ENCODE peak calls at places on chromosomes 12 and 14, in eight cellular contexts. H is K562; Y is CD8-positive, alpha-beta T cell; Q is lower leg skin; Z is BE2C; F is stomach; J is suprapubic skin; C is AG09319. V is an unnamed sample.

GRCh38 chr12:3107954-3108353 is 30.8 kb downstream of the TSPAN9 start:
- DNase-seq in H (no peak), Y (no peak), Q (no peak), Z (no peak), F (no peak), J (no peak), C (no peak), V (no peak)

GRCh38 chr12:120015313-120015712 is 26.3 kb downstream of the BICDL1 start:
- DNase-seq in H (peak; percentile 21), Y (peak; percentile 56), Q (no peak), Z (no peak), F (no peak), J (no peak), C (no peak), V (no peak)

GRCh38 chr12:107580750-107581529 is 104.7 kb upstream of the PWP1 start:
- DNase-seq in H (no peak), Y (no peak), Q (no peak), Z (peak; percentile 36), F (no peak), J (no peak), C (no peak), V (no peak)

GRCh38 chr12:21585485-21585884 is 19.2 kb downstream of the GYS2 start:
- DNase-seq in H (no peak), Y (no peak), Q (no peak), Z (no peak), F (no peak), J (no peak), C (no peak), V (no peak)

GRCh38 chr14:104685216-104685997 is 4.0 kb upstream of the INF2 start:
- DNase-seq in H (no peak), Y (no peak), Q (no peak), Z (no peak), F (no peak), J (no peak), C (no peak), V (no peak)

GRCh38 chr14:103472939-103473338 is 49.7 kb downstream of the CKB start:
- DNase-seq in H (no peak), Y (no peak), Q (no peak), Z (no peak), F (no peak), J (no peak), C (no peak), V (no peak)

GRCh38 chr14:92990456-92991430 is 67.8 kb downstream of the CHGA start:
- DNase-seq in H (no peak), Y (no peak), Q (no peak), Z (peak; percentile 65), F (no peak), J (no peak), C (no peak), V (no peak)

GRCh38 chr14:57692671-57693070 is 173.2 kb downstream of the SLC35F4 start:
- DNase-seq in H (peak; percentile 6), Y (no peak), Q (no peak), Z (no peak), F (no peak), J (no peak), C (peak; percentile 37), V (no peak)

GRCh38 chr12:41286426-41286825 is 98.3 kb downstream of the PDZRN4 start:
- DNase-seq in H (no peak), Y (no peak), Q (no peak), Z (no peak), F (no peak), J (no peak), C (no peak), V (no peak)

GRCh38 chr14:68902357-68902756 is 76.7 kb downstream of the ACTN1 start:
- DNase-seq in H (no peak), Y (no peak), Q (no peak), Z (no peak), F (no peak), J (no peak), C (no peak), V (no peak)

GRCh38 chr12:84408936-84409335 is 503.7 kb downstream of the SLC6A15 start:
- DNase-seq in H (no peak), Y (no peak), Q (no peak), Z (no peak), F (no peak), J (no peak), C (no peak), V (no peak)

GRCh38 chr12:12172106-12172511 is 94.7 kb downstream of the LRP6 start:
- DNase-seq in H (no peak), Y (no peak), Q (peak; percentile 31), Z (no peak), F (no peak), J (no peak), C (no peak), V (no peak)

GRCh38 chr14:103676881-103677675 is 38.2 kb downstream of the XRCC3 start:
- DNase-seq in H (no peak), Y (no peak), Q (no peak), Z (no peak), F (no peak), J (peak; percentile 34), C (no peak), V (no peak)

GRCh38 chr12:1801285-1801975 is 18.9 kb upstream of the LRTM2 start:
- DNase-seq in H (no peak), Y (peak; percentile 41), Q (no peak), Z (no peak), F (no peak), J (peak; percentile 36), C (no peak), V (no peak)

GRCh38 chr12:64826234-64826633 is 1.8 kb downstream of the TBC1D30 start:
- DNase-seq in H (peak; percentile 25), Y (peak; percentile 50), Q (no peak), Z (no peak), F (peak; percentile 81), J (no peak), C (no peak), V (no peak)

GRCh38 chr14:100755649-100756048 is 29.0 kb downstream of the DLK1 start:
- DNase-seq in H (peak; percentile 46), Y (no peak), Q (no peak), Z (no peak), F (no peak), J (no peak), C (no peak), V (no peak)

GRCh38 chr14:94036328-94037167 is 10.4 kb downstream of the OTUB2 start:
- DNase-seq in H (peak; percentile 66), Y (peak; percentile 83), Q (peak; percentile 71), Z (peak; percentile 79), F (peak; percentile 78), J (no peak), C (peak; percentile 23), V (no peak)

GRCh38 chr12:130342442-130342841 is 4.8 kb downstream of the PIWIL1 start:
- DNase-seq in H (no peak), Y (no peak), Q (no peak), Z (no peak), F (no peak), J (no peak), C (no peak), V (no peak)

GRCh38 chr12:104498211-104498801 is 41.6 kb downstream of the CHST11 start:
- DNase-seq in H (no peak), Y (no peak), Q (no peak), Z (no peak), F (no peak), J (no peak), C (no peak), V (no peak)

GRCh38 chr12:51898937-51899336 is 8.4 kb upstream of the ACVRL1 start:
- DNase-seq in H (no peak), Y (no peak), Q (no peak), Z (no peak), F (no peak), J (no peak), C (no peak), V (no peak)

GRCh38 chr14:80425686-80426085 is 214.4 kb upstream of the DIO2 start:
- DNase-seq in H (no peak), Y (no peak), Q (no peak), Z (no peak), F (no peak), J (no peak), C (peak; percentile 71), V (no peak)

GRCh38 chr12:79128956-79129355 is 264.4 kb downstream of the SYT1 start:
- DNase-seq in H (no peak), Y (no peak), Q (no peak), Z (no peak), F (no peak), J (no peak), C (no peak), V (no peak)

GRCh38 chr14:59363545-59364226 is 101.5 kb downstream of the GPR135 start:
- DNase-seq in H (peak; percentile 22), Y (no peak), Q (no peak), Z (no peak), F (no peak), J (no peak), C (no peak), V (no peak)

GRCh38 chr14:36096090-36096489 is 80.4 kb downstream of the PTCSC3 start:
- DNase-seq in H (no peak), Y (no peak), Q (no peak), Z (no peak), F (no peak), J (no peak), C (no peak), V (no peak)

GRCh38 chr14:36086629-36087380 is 89.7 kb downstream of the PTCSC3 start:
- DNase-seq in H (no peak), Y (no peak), Q (no peak), Z (no peak), F (no peak), J (no peak), C (no peak), V (no peak)

GRCh38 chr14:36085861-36086260 is 90.7 kb downstream of the PTCSC3 start:
- DNase-seq in H (no peak), Y (no peak), Q (no peak), Z (no peak), F (no peak), J (no peak), C (no peak), V (no peak)

GRCh38 chr14:36094963-36095362 is 81.6 kb downstream of the PTCSC3 start:
- DNase-seq in H (no peak), Y (no peak), Q (no peak), Z (no peak), F (no peak), J (no peak), C (no peak), V (no peak)

GRCh38 chr14:36091096-36091495 is 85.4 kb downstream of the PTCSC3 start:
- DNase-seq in H (no peak), Y (no peak), Q (no peak), Z (peak; percentile 55), F (peak; percentile 47), J (no peak), C (peak; percentile 72), V (no peak)
- TF ChIP-seq CTCF in H (no peak), Y (no peak), Q (no peak), Z (no peak), F (no peak), J (no peak), C (no peak), V (peak; percentile 6)

GRCh38 chr14:75409425-75410205 is 18.2 kb upstream of the JDP2 start:
- DNase-seq in H (no peak), Y (no peak), Q (no peak), Z (no peak), F (no peak), J (no peak), C (no peak), V (peak; percentile 53)
- TF ChIP-seq CTCF in H (no peak), Y (no peak), Q (no peak), Z (no peak), F (no peak), J (no peak), C (no peak), V (no peak)

GRCh38 chr12:72277415-72277814 is 5.2 kb downstream of the TRHDE start:
- DNase-seq in H (no peak), Y (no peak), Q (no peak), Z (no peak), F (no peak), J (no peak), C (no peak), V (no peak)
- TF ChIP-seq CTCF in H (no peak), Y (no peak), Q (no peak), Z (no peak), F (no peak), J (no peak), C (no peak), V (no peak)

GRCh38 chr12:102484732-102485069 is 4.3 kb upstream of the IGF1 start:
- DNase-seq in H (no peak), Y (no peak), Q (no peak), Z (no peak), F (no peak), J (no peak), C (no peak), V (no peak)
- TF ChIP-seq CTCF in H (no peak), Y (peak; percentile 34), Q (no peak), Z (no peak), F (no peak), J (no peak), C (no peak), V (no peak)